ENCODE peak calls at places on chromosomes 2 and 18, in seven cellular contexts. X, S, B, I, C, E and M are unnamed samples.

GRCh38 chr2:69213832-69214231 is 173.2 kb downstream of the GFPT1 start:
- DNase-seq in E (no peak), C (no peak), X (no peak), I (no peak), B (no peak), S (no peak), M (no peak)

GRCh38 chr2:130252880-130253645 is 54.8 kb upstream of the TUBA3E start:
- DNase-seq in X (no peak), E (no peak), C (peak; percentile 53), S (peak; percentile 45), I (no peak), B (no peak), M (no peak)

GRCh38 chr2:177691177-177691576 is 298.6 kb downstream of the AGPS start:
- DNase-seq in S (no peak), I (no peak), C (no peak), B (no peak), X (no peak), E (no peak), M (no peak)

GRCh38 chr2:64311948-64312621 is 141.9 kb upstream of the LGALSL start:
- DNase-seq in C (peak; percentile 94), S (peak; percentile 88), X (peak; percentile 54), E (peak; percentile 92), B (peak; percentile 63), I (peak; percentile 59), M (no peak)

GRCh38 chr2:239308696-239309397 is 92.0 kb downstream of the HDAC4 start:
- DNase-seq in X (no peak), I (no peak), C (peak; percentile 64), B (no peak), S (peak; percentile 84), E (peak; percentile 85), M (no peak)

GRCh38 chr18:47411159-47411558 is 159.7 kb upstream of the SKOR2 start:
- DNase-seq in C (no peak), I (no peak), E (no peak), X (no peak), S (no peak), B (no peak), M (no peak)

GRCh38 chr2:20563833-20564232 is 87.1 kb downstream of the HS1BP3 start:
- DNase-seq in E (peak; percentile 81), X (no peak), B (no peak), I (no peak), S (peak; percentile 68), C (no peak), M (no peak)

GRCh38 chr2:85925216-85925671 is 36.5 kb upstream of the ST3GAL5 start:
- DNase-seq in E (no peak), I (no peak), S (no peak), X (no peak), B (no peak), C (no peak), M (no peak)

GRCh38 chr2:21118302-21118920 is 5.4 kb upstream of the TDRD15 start:
- DNase-seq in S (peak; percentile 2), B (no peak), E (peak; percentile 2), I (peak; percentile 57), X (peak; percentile 14), C (peak; percentile 69), M (peak; percentile 4)

GRCh38 chr2:218006741-218007140 is 3.9 kb upstream of the TNS1 start:
- DNase-seq in C (no peak), S (peak; percentile 89), I (no peak), X (no peak), B (no peak), E (no peak), M (no peak)

GRCh38 chr2:170361359-170361936 is 183.5 kb downstream of the MYO3B start:
- DNase-seq in X (no peak), S (peak; percentile 49), E (peak; percentile 50), I (peak; percentile 66), B (peak; percentile 12), C (peak; percentile 86), M (peak; percentile 21)

GRCh38 chr2:53970095-53970897 is 497 bp downstream of the PSME4 start:
- DNase-seq in B (no peak), S (peak; percentile 42), X (peak; percentile 26), C (peak; percentile 78), E (peak; percentile 39), I (peak; percentile 45), M (peak; percentile 33)

GRCh38 chr2:28469304-28469703 is 26.6 kb upstream of the PLB1 start:
- DNase-seq in S (peak; percentile 66), C (no peak), E (peak; percentile 66), I (no peak), X (no peak), B (no peak), M (no peak)

GRCh38 chr2:20599861-20600461 is 50.9 kb downstream of the HS1BP3 start:
- DNase-seq in S (no peak), X (peak; percentile 58), I (no peak), B (no peak), C (no peak), E (no peak), M (no peak)

GRCh38 chr2:33529771-33530481 is 53.5 kb downstream of the RASGRP3 start:
- DNase-seq in B (peak; percentile 57), E (peak; percentile 94), S (peak; percentile 96), X (no peak), I (peak; percentile 10), C (no peak), M (no peak)

GRCh38 chr18:12336887-12337286 is 28.8 kb downstream of the TUBB6 start:
- DNase-seq in I (no peak), X (no peak), E (peak; percentile 39), S (no peak), B (no peak), C (peak; percentile 29), M (no peak)

GRCh38 chr18:58223717-58224424 is 179.8 kb downstream of the NEDD4L start:
- DNase-seq in E (peak; percentile 91), C (peak; percentile 57), X (no peak), I (no peak), B (no peak), S (peak; percentile 80), M (no peak)

GRCh38 chr18:22705328-22705727 is 227.8 kb upstream of the RBBP8 start:
- DNase-seq in C (no peak), I (no peak), S (peak; percentile 70), E (peak; percentile 60), X (no peak), B (peak; percentile 21), M (no peak)